ENCODE peak calls at places on chromosomes 4 and X, in five cellular contexts. S, N, E, I and V are unnamed samples.

GRCh38 chr4:8540991-8541390 is 39.2 kb upstream of the GPR78 start:
- DNase-seq in S (no peak), N (no peak), E (no peak), I (no peak), V (no peak)

GRCh38 chr4:71713611-71714203 is 70.2 kb downstream of the GC start:
- DNase-seq in S (peak; percentile 68), N (peak; percentile 54), E (peak; percentile 23), I (no peak), V (no peak)

GRCh38 chrX:110420771-110421498 is 62.3 kb downstream of the RTL9 start:
- DNase-seq in S (no peak), N (peak; percentile 27), E (no peak), I (no peak), V (no peak)

GRCh38 chr4:186724048-186724860 is 598 bp upstream of the FAT1 start:
- DNase-seq in S (peak; percentile 56), N (peak; percentile 77), E (peak; percentile 75), I (peak; percentile 59), V (no peak)

GRCh38 chr4:126560794-126561193 is 1072.0 kb upstream of the INTU start:
- DNase-seq in S (no peak), N (peak; percentile 4), E (no peak), I (no peak), V (no peak)

GRCh38 chr4:42750091-42750490 is 93.2 kb upstream of the ATP8A1 start:
- DNase-seq in S (no peak), N (no peak), E (no peak), I (no peak), V (no peak)

GRCh38 chr4:566508-567295 is 9.4 kb downstream of the TMEM271 start:
- DNase-seq in S (no peak), N (no peak), E (no peak), I (no peak), V (no peak)

GRCh38 chrX:65879977-65880799 is 159.7 kb downstream of the VSIG4 start:
- DNase-seq in S (no peak), N (no peak), E (no peak), I (no peak), V (no peak)

GRCh38 chr4:185232370-185232769 is 23.0 kb downstream of the SNX25 start:
- DNase-seq in S (no peak), N (peak; percentile 47), E (no peak), I (no peak), V (no peak)

GRCh38 chrX:120504569-120504968 is 35.5 kb upstream of the LAMP2 start:
- DNase-seq in S (no peak), N (no peak), E (no peak), I (no peak), V (no peak)

GRCh38 chr4:74006009-74006476 is 7.6 kb upstream of the CXCL5 start:
- DNase-seq in S (peak; percentile 88), N (peak; percentile 75), E (no peak), I (no peak), V (no peak)

GRCh38 chr4:146134761-146135160 is 40.8 kb upstream of the LSM6 start:
- DNase-seq in S (peak; percentile 56), N (peak; percentile 4), E (peak; percentile 18), I (no peak), V (no peak)

GRCh38 chrX:42456301-42456700 is 321.7 kb downstream of the PPP1R2C start:
- DNase-seq in S (no peak), N (no peak), E (no peak), I (peak; percentile 28), V (no peak)

GRCh38 chrX:103063191-103063845 is 653 bp downstream of the BEX1 start:
- DNase-seq in S (peak; percentile 14), N (peak; percentile 63), E (peak; percentile 64), I (no peak), V (no peak)

GRCh38 chr4:98601719-98602118 is 56.7 kb downstream of the TSPAN5 start:
- DNase-seq in S (no peak), N (peak; percentile 62), E (no peak), I (no peak), V (no peak)

GRCh38 chr4:7708981-7709380 is 230.7 kb downstream of the AFAP1 start:
- DNase-seq in S (peak; percentile 62), N (no peak), E (no peak), I (no peak), V (no peak)

GRCh38 chr4:128249787-128250668 is 37.6 kb downstream of the PGRMC2 start:
- DNase-seq in S (peak; percentile 31), N (no peak), E (peak; percentile 23), I (no peak), V (no peak)

DNA sequence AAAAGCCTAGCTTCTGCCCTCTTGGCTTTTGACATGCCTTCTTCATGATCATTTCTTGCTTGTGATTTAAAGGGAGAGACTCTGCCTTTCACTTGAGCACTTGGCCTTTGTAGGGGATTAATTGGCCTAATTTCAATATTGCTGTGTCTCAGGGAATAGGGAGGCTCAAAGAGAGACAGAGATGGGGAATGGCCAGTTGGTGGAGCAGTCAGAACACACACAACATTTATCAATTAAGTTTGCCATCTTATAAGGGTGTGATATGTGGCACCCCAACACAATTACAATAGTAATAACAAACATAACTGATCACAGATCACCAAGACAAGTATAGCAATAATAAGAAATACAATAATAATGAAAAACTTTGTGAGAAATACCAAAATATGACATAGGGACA is 122.5 kb upstream of the VCX start:
- DNase-seq in S (no peak), N (peak; percentile 6), E (no peak), I (no peak), V (no peak)
- TF ChIP-seq CTCF in S (no peak), N (no peak), E (no peak), I (no peak), V (no peak)

GRCh38 chr4:110207233-110207632 is 8.8 kb upstream of the ELOVL6 start:
- DNase-seq in S (no peak), N (no peak), E (no peak), I (no peak), V (no peak)

GRCh38 chr4:110211770-110212061 is 13.3 kb upstream of the ELOVL6 start:
- DNase-seq in S (no peak), N (no peak), E (no peak), I (no peak), V (no peak)

GRCh38 chr4:110216079-110216478 is 17.7 kb upstream of the ELOVL6 start:
- DNase-seq in S (no peak), N (peak; percentile 29), E (no peak), I (no peak), V (no peak)

GRCh38 chr4:110208419-110208818 is 10.0 kb upstream of the ELOVL6 start:
- DNase-seq in S (no peak), N (no peak), E (no peak), I (no peak), V (no peak)

DNA sequence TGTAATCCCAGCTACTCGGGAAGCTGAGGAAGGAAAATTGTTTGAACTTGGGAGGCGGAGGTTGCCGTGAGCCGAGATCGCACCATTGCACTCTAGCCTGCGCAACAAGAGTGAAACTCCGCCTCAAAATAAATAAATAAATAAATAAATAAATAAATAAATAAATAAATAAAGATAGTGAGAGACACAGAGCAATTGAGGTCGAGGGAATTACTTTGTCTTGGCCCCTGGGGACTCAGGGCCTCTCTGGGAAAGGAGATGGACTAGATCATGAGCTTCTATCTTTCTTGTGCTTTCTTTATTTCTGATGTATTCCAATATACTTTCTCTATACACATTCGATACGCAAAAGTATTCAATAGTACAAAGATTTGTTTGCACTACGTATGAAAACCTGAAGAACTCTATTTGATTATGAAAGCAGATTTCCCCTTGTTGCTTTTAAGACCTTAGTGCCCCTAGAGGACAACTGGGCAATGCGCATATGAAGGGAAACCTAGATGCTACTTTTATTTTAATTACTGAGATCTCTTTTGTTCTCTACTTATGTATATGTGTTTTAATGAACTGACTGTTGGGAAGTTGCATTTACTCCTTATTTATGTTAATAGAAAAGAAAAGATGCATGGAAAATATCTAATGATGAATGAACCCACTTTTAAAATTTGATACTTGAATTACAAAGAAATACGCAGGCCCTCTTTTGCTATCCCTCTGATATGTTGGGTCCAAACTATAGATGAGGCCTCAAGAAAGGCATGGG is 12.8 kb upstream of the ELOVL6 start:
- DNase-seq in S (peak; percentile 50), N (peak; percentile 68), E (peak; percentile 48), I (no peak), V (no peak)
- TF ChIP-seq CTCF in S (peak; percentile 91), N (peak; percentile 84), E (peak; percentile 75), I (peak; percentile 80), V (no peak)

DNA sequence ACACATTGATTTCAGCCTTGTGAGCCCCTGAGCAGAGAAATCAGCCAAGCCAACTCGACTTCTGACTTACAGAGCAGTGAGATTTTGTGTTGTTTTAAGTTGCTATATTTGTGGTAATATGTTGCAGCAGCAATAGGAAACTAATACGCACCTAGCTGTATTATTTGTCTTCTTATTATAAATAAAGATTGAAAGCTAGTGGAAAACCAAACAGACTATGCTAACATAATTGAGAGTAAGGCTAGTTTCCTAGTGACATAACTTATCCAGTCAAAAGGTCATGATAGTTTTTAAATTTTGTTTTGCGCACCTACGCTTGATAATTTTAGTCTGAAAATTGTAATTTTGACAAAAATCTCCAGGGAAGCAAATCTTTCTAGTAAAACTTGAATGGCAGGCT is 145.7 kb upstream of the HCCS start:
- DNase-seq in S (no peak), N (no peak), E (no peak), I (no peak), V (no peak)
- TF ChIP-seq CTCF in S (no peak), N (no peak), E (no peak), I (no peak), V (no peak)

DNA sequence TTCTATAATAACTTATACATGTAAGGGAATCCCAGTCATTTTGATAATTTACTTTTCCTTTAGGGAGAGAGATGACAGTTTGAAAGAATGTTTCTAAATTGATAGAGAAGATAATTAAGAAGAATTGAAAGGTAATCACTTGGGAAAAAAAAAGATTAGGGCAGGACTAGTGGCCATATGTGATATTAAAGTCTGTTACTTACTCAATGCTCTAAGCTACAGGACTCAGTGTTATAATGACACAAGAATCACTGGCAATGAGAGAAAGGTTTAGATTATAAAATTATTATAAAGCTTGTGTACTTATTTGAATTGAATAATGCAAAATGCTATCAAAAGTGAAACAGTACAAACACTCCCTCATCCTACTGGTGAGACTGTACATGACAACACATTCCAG is 265.3 kb downstream of the BANK1 start:
- DNase-seq in S (no peak), N (no peak), E (no peak), I (no peak), V (no peak)
- TF ChIP-seq CTCF in S (no peak), N (no peak), E (peak; percentile 12), I (no peak), V (no peak)

GRCh38 chr4:160370046-160370445 is 1267.2 kb downstream of the RAPGEF2 start:
- DNase-seq in S (peak; percentile 63), N (no peak), E (no peak), I (no peak), V (no peak)
- TF ChIP-seq CTCF in S (no peak), N (no peak), E (peak; percentile 3), I (no peak), V (no peak)

GRCh38 chrX:40058719-40059118 is 39.0 kb downstream of the BCOR start:
- DNase-seq in S (no peak), N (no peak), E (no peak), I (peak; percentile 57), V (no peak)
- TF ChIP-seq CTCF in S (no peak), N (no peak), E (no peak), I (no peak), V (no peak)